ENCODE peak calls at places on chromosome 17, in ten cellular contexts. A, G, B, N, Q, M, H, Y, T and S are unnamed samples. For H3K4me1, the result is how much of the 10 kb centered on the place peaks cover.

GRCh38 chr17:28599311-28600184 is 723 bp upstream of the SPAG5 start:
- DNase-seq in H (peak), Q (no peak), N (peak), B (no peak), T (peak), G (peak), A (peak), M (no peak), Y (peak), S (peak)

GRCh38 chr17:74368341-74369152 is 1.2 kb downstream of the GPR142 start:
- DNase-seq in H (peak), Y (peak), M (peak), Q (peak), A (peak), T (peak), G (peak), N (peak), B (peak), S (peak)

GRCh38 chr17:77286641-77287431 is 146.1 kb downstream of the SEC14L1 start:
- DNase-seq in M (no peak), A (peak), Y (peak), N (peak), B (no peak), Q (no peak), H (no peak), G (peak), T (peak), S (no peak)

GRCh38 chr17:40360091-40360490 is 4.4 kb downstream of the GJD3 start:
- DNase-seq in A (no peak), T (no peak), M (no peak), N (peak), B (no peak), Y (no peak), G (no peak), H (no peak), Q (no peak), S (no peak)

GRCh38 chr17:61335845-61336655 is 63.6 kb upstream of the TBX2 start:
- DNase-seq in Y (no peak), T (no peak), M (no peak), G (peak), N (no peak), A (no peak), Q (no peak), H (no peak), B (no peak), S (no peak)

GRCh38 chr17:72120878-72121163 is at the start of gene SOX9:
- DNase-seq in N (peak), Q (peak), Y (peak), T (peak), G (peak), M (peak), A (peak), H (peak), B (peak), S (no peak)

GRCh38 chr17:31838641-31839225 is 20.3 kb downstream of the COPRS start:
- DNase-seq in Q (no peak), A (peak), B (no peak), N (no peak), H (no peak), G (no peak), T (no peak), M (no peak), Y (no peak), S (no peak)

GRCh38 chr17:35906559-35907265 is 23.9 kb downstream of the RDM1 start:
- DNase-seq in A (peak), Y (no peak), M (no peak), N (no peak), Q (no peak), H (no peak), G (no peak), T (peak), B (no peak), S (no peak)

GRCh38 chr17:30000755-30001257 is 59.4 kb downstream of the EFCAB5 start:
- DNase-seq in Q (no peak), B (no peak), Y (no peak), G (no peak), H (no peak), T (no peak), A (peak), N (no peak), M (no peak), S (no peak)

GRCh38 chr17:69444023-69444422 is 29.5 kb downstream of the MAP2K6 start:
- DNase-seq in Q (no peak), G (no peak), H (no peak), M (no peak), B (no peak), N (no peak), Y (no peak), A (no peak), T (no peak), S (no peak)

GRCh38 chr17:31431098-31431794 is 39.8 kb downstream of the RAB11FIP4 start:
- DNase-seq in T (no peak), A (no peak), H (no peak), N (no peak), Q (peak), Y (no peak), M (no peak), G (no peak), B (no peak), S (no peak)

GRCh38 chr17:73308017-73308823 is 3.6 kb downstream of the CDC42EP4 start:
- DNase-seq in Y (peak), B (peak), H (no peak), N (peak), T (peak), A (peak), G (peak), Q (peak), M (no peak), S (no peak)

GRCh38 chr17:46772013-46772878 is 46.2 kb downstream of the WNT3 start:
- DNase-seq in T (peak), G (peak), M (peak), Y (peak), Q (peak), B (peak), A (peak), N (peak), H (peak), S (no peak)

GRCh38 chr17:77180503-77181330 is 39.9 kb downstream of the SEC14L1 start:
- DNase-seq in B (no peak), G (no peak), Y (no peak), N (no peak), T (no peak), H (no peak), Q (no peak), M (no peak), A (no peak), S (no peak)

GRCh38 chr17:6140188-6140587 is 70.0 kb downstream of the WSCD1 start:
- DNase-seq in A (no peak), N (no peak), T (no peak), G (no peak), H (no peak), Y (no peak), B (no peak), Q (no peak), M (no peak), S (no peak)

GRCh38 chr17:47727704-47728036 is 5.4 kb upstream of the TBX21 start:
- DNase-seq in A (no peak), H (no peak), Y (no peak), G (no peak), T (no peak), B (no peak), M (no peak), Q (peak), N (peak), S (no peak)

GRCh38 chr17:63834431-63835166 is 7.1 kb upstream of the FTSJ3 start:
- DNase-seq in N (peak), H (peak), Y (no peak), Q (peak), B (peak), T (peak), A (peak), M (peak), G (peak), S (peak)

GRCh38 chr17:70961341-70961740 is 792.0 kb downstream of the KCNJ2 start:
- DNase-seq in N (no peak), Q (no peak), M (no peak), A (peak), H (no peak), G (no peak), T (no peak), B (no peak), Y (no peak), S (no peak)

GRCh38 chr17:913207-913606 is 66.4 kb downstream of the NXN start:
- DNase-seq in Q (no peak), G (no peak), N (no peak), T (no peak), A (peak), H (no peak), B (no peak), Y (no peak), M (no peak), S (no peak)

GRCh38 chr17:50129946-50130777 is at the start of gene SAMD14:
- DNase-seq in Q (peak), G (no peak), N (no peak), A (peak), T (peak), Y (no peak), H (no peak), M (peak), B (no peak), S (no peak)

GRCh38 chr17:43772877-43773648 is 5.7 kb downstream of the DUSP3 start:
- DNase-seq in T (peak), H (no peak), Y (no peak), Q (peak), G (peak), A (no peak), B (no peak), M (no peak), N (peak), S (no peak)

GRCh38 chr17:41334385-41334784 is 16.2 kb downstream of the KRT33A start:
- DNase-seq in N (no peak), Q (peak), G (no peak), Y (no peak), B (no peak), A (no peak), M (no peak), T (no peak), H (no peak), S (no peak)

GRCh38 chr17:67994827-67995567 is 1.3 kb downstream of the C17orf58 start:
- DNase-seq in B (no peak), H (no peak), G (peak), M (no peak), Y (no peak), A (peak), Q (peak), T (no peak), N (no peak), S (no peak)

GRCh38 chr17:49106366-49107210 is 26.0 kb upstream of the B4GALNT2 start:
- DNase-seq in M (no peak), B (no peak), T (no peak), A (peak), Y (no peak), N (no peak), Q (peak), G (peak), H (no peak), S (no peak)

GRCh38 chr17:50144346-50144745 is 6.1 kb downstream of the PPP1R9B start:
- DNase-seq in T (no peak), A (no peak), G (no peak), Q (no peak), H (no peak), B (no peak), N (no peak), M (no peak), Y (no peak), S (no peak)

GRCh38 chr17:62847426-62847825 is 39.3 kb upstream of the MARCHF10 start:
- DNase-seq in T (no peak), Q (peak), G (no peak), B (no peak), M (no peak), A (no peak), N (no peak), H (no peak), Y (no peak), S (no peak)

GRCh38 chr17:77141846-77142449 is 1.2 kb downstream of the SEC14L1 start:
- DNase-seq in H (no peak), Q (no peak), A (no peak), B (no peak), Y (no peak), M (no peak), T (no peak), N (no peak), G (no peak), S (no peak)

GRCh38 chr17:46771601-46772012 is 46.9 kb downstream of the WNT3 start:
- DNase-seq in B (peak), A (peak), T (no peak), Q (peak), N (peak), H (no peak), M (no peak), G (no peak), Y (no peak), S (peak)

GRCh38 chr17:14301761-14302401 is 1.0 kb downstream of the HS3ST3B1 start:
- DNase-seq in Q (peak), N (peak), B (peak), A (peak), Y (peak), H (peak), T (no peak), M (peak), G (peak), S (peak)

GRCh38 chr17:39767147-39767546 is 29.4 kb downstream of the GRB7 start:
- DNase-seq in Y (no peak), G (no peak), N (no peak), H (no peak), A (no peak), M (no peak), Q (peak), B (no peak), T (no peak), S (no peak)

GRCh38 chr17:78780335-78780734 is 1.7 kb downstream of the CYTH1 start:
- DNase-seq in B (no peak), G (no peak), Q (no peak), Y (no peak), H (no peak), T (no peak), A (no peak), M (no peak), N (no peak), S (no peak)
- H3K27ac ChIP-seq in B (no peak), G (peak), Q (no peak), Y (peak), H (no peak), T (peak), A (peak), M (no peak), N (peak), S (peak)

GRCh38 chr17:65039349-65039988 is 17.1 kb downstream of the GNA13 start:
- DNase-seq in H (no peak), A (no peak), T (no peak), N (no peak), B (no peak), Y (no peak), Q (no peak), M (no peak), G (no peak), S (peak)
- H3K4me3 ChIP-seq in H (no peak), A (no peak), T (no peak), N (no peak), B (no peak), Y (no peak), Q (no peak), M (no peak), G (no peak), S (peak)

GRCh38 chr17:17050346-17051345 is 8.4 kb downstream of the MPRIP start:
- DNase-seq in H (no peak), T (peak), M (no peak), A (no peak), Y (no peak), G (no peak), B (no peak), N (no peak), Q (peak), S (no peak)
- H3K4me1 ChIP-seq in H (under half), T (half or more), M (under half), A (half or more), Y (half or more), G (half or more), B (under half), N (half or more), Q (under half), S (under half)

GRCh38 chr17:75877752-75878173 is 618 bp downstream of the TRIM47 start:
- DNase-seq in G (peak), M (peak), N (peak), B (peak), Q (peak), Y (peak), H (peak), T (peak), A (peak), S (peak)
- H3K27ac ChIP-seq in G (peak), M (no peak), N (peak), B (no peak), Q (no peak), Y (peak), H (no peak), T (peak), A (peak), S (peak)

DNA sequence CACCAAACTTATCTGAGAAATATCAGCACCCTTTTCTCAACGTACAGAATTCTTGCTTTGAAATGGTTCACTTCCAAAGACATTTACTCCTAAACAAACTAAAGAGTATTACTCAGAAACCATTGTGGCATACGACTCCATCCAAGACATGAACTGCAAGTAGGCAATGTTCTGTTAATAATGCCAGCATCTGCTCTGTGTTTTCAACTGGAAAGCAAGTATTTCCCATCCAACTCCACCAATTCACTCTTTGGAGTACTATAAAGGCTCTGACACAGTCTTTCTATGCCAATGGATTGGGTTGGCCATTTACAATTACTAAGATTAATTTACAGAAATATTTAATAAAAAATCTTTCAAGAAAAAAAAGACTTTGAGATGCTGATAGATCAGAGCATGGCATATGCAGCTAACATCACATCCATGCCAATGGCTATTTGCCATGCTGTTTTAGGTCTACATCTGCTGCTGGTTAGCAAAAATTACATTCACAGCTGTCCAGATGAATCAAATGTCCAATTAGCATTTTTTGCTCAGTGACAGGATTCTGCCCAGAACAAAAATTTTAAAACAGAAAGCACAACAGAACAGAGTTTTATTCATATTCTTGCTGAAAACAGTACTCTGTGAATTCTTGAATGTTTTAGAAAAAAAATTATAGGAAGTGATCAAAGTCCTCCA is 65.9 kb upstream of the HLF start:
- DNase-seq in Q (no peak), H (no peak), Y (no peak), M (no peak), A (no peak), T (no peak), N (no peak), B (no peak), G (no peak), S (no peak)
- H3K4me3 ChIP-seq in Q (no peak), H (no peak), Y (no peak), M (no peak), A (no peak), T (no peak), N (no peak), B (no peak), G (no peak), S (no peak)